ENCODE peak calls at places on chromosomes 16 and 17, in five cellular contexts. One of them, this sample, is unnamed.

GRCh38 chr16:67013238-67013822 is 15.6 kb upstream of the CBFB start:
- DNase-seq in GM13976: peak; percentile 28
- DNase-seq in astrocyte of the cerebellum: no peak
- DNase-seq in kidney: no peak
- DNase-seq in mucosa of descending colon: no peak
- DNase-seq in this sample: no peak

GRCh38 chr17:68509151-68510057 is 2.8 kb upstream of the PRKAR1A start:
- DNase-seq in kidney: no peak
- DNase-seq in astrocyte of the cerebellum: no peak
- DNase-seq in GM13976: no peak
- DNase-seq in mucosa of descending colon: peak; percentile 55
- DNase-seq in this sample: peak; percentile 21

GRCh38 chr16:50599494-50599893 is 51.3 kb downstream of the NKD1 start:
- DNase-seq in GM13976: no peak
- DNase-seq in kidney: no peak
- DNase-seq in astrocyte of the cerebellum: no peak
- DNase-seq in mucosa of descending colon: no peak
- DNase-seq in this sample: no peak

GRCh38 chr17:6496636-6497441 is 52.6 kb downstream of the PIMREG start:
- DNase-seq in GM13976: no peak
- DNase-seq in astrocyte of the cerebellum: no peak
- DNase-seq in kidney: peak; percentile 43
- DNase-seq in mucosa of descending colon: no peak
- DNase-seq in this sample: no peak

GRCh38 chr17:75475851-75476250 is 19.4 kb downstream of the TMEM94 start:
- DNase-seq in kidney: peak; percentile 68
- DNase-seq in GM13976: no peak
- DNase-seq in mucosa of descending colon: no peak
- DNase-seq in astrocyte of the cerebellum: no peak
- DNase-seq in this sample: no peak

GRCh38 chr17:56866496-56866895 is 32.5 kb downstream of the DGKE start:
- DNase-seq in astrocyte of the cerebellum: no peak
- DNase-seq in mucosa of descending colon: no peak
- DNase-seq in GM13976: no peak
- DNase-seq in kidney: no peak
- DNase-seq in this sample: no peak

GRCh38 chr17:5592382-5592781 is 8.1 kb upstream of the NLRP1 start:
- DNase-seq in astrocyte of the cerebellum: peak; percentile 45
- DNase-seq in GM13976: peak; percentile 59
- DNase-seq in mucosa of descending colon: no peak
- DNase-seq in kidney: no peak
- DNase-seq in this sample: peak; percentile 38

GRCh38 chr17:41792835-41793748 is 6.6 kb upstream of the JUP start:
- DNase-seq in astrocyte of the cerebellum: no peak
- DNase-seq in mucosa of descending colon: peak; percentile 76
- DNase-seq in GM13976: no peak
- DNase-seq in kidney: peak; percentile 94
- DNase-seq in this sample: no peak

GRCh38 chr17:30906101-30906911 is at the start of gene TEFM:
- DNase-seq in kidney: peak; percentile 95
- DNase-seq in astrocyte of the cerebellum: peak; percentile 80
- DNase-seq in GM13976: peak; percentile 93
- DNase-seq in mucosa of descending colon: peak; percentile 90
- DNase-seq in this sample: peak; percentile 88
- TF ChIP-seq CTCF in kidney: no peak
- TF ChIP-seq CTCF in astrocyte of the cerebellum: no peak
- TF ChIP-seq CTCF in GM13976: no peak
- TF ChIP-seq CTCF in mucosa of descending colon: no peak
- TF ChIP-seq CTCF in this sample: no peak

GRCh38 chr16:715448-716249 is 731 bp downstream of the METRN start:
- DNase-seq in mucosa of descending colon: no peak
- DNase-seq in GM13976: peak; percentile 63
- DNase-seq in kidney: no peak
- DNase-seq in astrocyte of the cerebellum: no peak
- DNase-seq in this sample: peak; percentile 69
- TF ChIP-seq CTCF in mucosa of descending colon: no peak
- TF ChIP-seq CTCF in GM13976: peak; percentile 33
- TF ChIP-seq CTCF in kidney: peak; percentile 17
- TF ChIP-seq CTCF in astrocyte of the cerebellum: no peak
- TF ChIP-seq CTCF in this sample: peak; percentile 31

GRCh38 chr16:87321336-87322107 is 4.3 kb upstream of the C16orf95 start:
- DNase-seq in astrocyte of the cerebellum: no peak
- DNase-seq in GM13976: no peak
- DNase-seq in kidney: peak; percentile 31
- DNase-seq in mucosa of descending colon: no peak
- DNase-seq in this sample: no peak
- TF ChIP-seq CTCF in astrocyte of the cerebellum: no peak
- TF ChIP-seq CTCF in GM13976: no peak
- TF ChIP-seq CTCF in kidney: no peak
- TF ChIP-seq CTCF in mucosa of descending colon: no peak
- TF ChIP-seq CTCF in this sample: no peak

DNA sequence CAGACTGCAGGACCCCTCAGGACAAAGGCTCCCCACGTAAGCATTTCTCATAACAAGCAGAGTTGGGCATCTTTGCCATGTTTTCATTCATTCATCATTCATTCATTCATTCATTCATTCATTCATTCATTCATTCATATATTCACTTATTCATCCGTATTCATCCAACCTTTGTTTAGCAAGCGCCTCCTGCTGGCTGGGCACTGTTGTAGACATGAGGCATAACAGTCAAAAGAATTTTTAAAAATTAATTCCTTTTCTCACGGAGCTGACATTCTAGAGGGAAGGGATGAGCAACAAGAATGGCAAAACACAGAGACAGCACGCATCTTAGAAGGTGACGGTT is 351.7 kb upstream of the TNRC6C start:
- DNase-seq in GM13976: no peak
- DNase-seq in astrocyte of the cerebellum: no peak
- DNase-seq in kidney: no peak
- DNase-seq in mucosa of descending colon: peak; percentile 39
- DNase-seq in this sample: no peak
- TF ChIP-seq CTCF in GM13976: no peak
- TF ChIP-seq CTCF in astrocyte of the cerebellum: no peak
- TF ChIP-seq CTCF in kidney: no peak
- TF ChIP-seq CTCF in mucosa of descending colon: no peak
- TF ChIP-seq CTCF in this sample: no peak

GRCh38 chr17:9843152-9844010 is 17.7 kb downstream of the GLP2R start:
- DNase-seq in astrocyte of the cerebellum: no peak
- DNase-seq in kidney: no peak
- DNase-seq in GM13976: no peak
- DNase-seq in mucosa of descending colon: no peak
- DNase-seq in this sample: no peak

GRCh38 chr17:9837551-9838471 is 12.1 kb downstream of the GLP2R start:
- DNase-seq in kidney: no peak
- DNase-seq in astrocyte of the cerebellum: peak; percentile 38
- DNase-seq in GM13976: no peak
- DNase-seq in mucosa of descending colon: peak; percentile 22
- DNase-seq in this sample: no peak

GRCh38 chr17:9844153-9844552 is 18.4 kb downstream of the GLP2R start:
- DNase-seq in kidney: no peak
- DNase-seq in mucosa of descending colon: no peak
- DNase-seq in GM13976: no peak
- DNase-seq in astrocyte of the cerebellum: no peak
- DNase-seq in this sample: no peak

GRCh38 chr17:9842057-9842758 is 16.5 kb downstream of the GLP2R start:
- DNase-seq in GM13976: no peak
- DNase-seq in kidney: no peak
- DNase-seq in mucosa of descending colon: peak; percentile 41
- DNase-seq in astrocyte of the cerebellum: peak; percentile 86
- DNase-seq in this sample: no peak

DNA sequence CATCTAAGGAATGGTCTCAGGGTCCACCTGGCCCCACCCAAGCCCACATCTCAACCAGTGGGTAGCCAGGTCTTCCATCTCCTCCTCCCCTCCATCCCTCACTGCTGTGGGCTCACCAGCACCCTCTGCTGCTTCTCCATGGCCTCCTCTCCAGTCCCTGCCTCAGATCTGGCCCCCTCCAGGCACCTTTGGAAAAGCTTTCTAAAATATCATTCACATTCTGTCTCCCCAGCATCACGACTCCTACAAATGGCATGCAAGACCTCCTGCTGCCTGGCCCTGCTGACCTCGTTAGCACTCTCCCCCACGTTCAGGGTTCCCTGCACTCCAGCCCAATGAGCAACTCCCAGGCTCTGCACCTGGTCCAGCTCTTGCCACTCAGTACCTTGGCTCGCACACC is 13.7 kb downstream of the GLP2R start:
- DNase-seq in GM13976: no peak
- DNase-seq in kidney: no peak
- DNase-seq in mucosa of descending colon: no peak
- DNase-seq in astrocyte of the cerebellum: no peak
- DNase-seq in this sample: no peak
- TF ChIP-seq CTCF in GM13976: no peak
- TF ChIP-seq CTCF in kidney: no peak
- TF ChIP-seq CTCF in mucosa of descending colon: no peak
- TF ChIP-seq CTCF in astrocyte of the cerebellum: peak; percentile 21
- TF ChIP-seq CTCF in this sample: no peak

DNA sequence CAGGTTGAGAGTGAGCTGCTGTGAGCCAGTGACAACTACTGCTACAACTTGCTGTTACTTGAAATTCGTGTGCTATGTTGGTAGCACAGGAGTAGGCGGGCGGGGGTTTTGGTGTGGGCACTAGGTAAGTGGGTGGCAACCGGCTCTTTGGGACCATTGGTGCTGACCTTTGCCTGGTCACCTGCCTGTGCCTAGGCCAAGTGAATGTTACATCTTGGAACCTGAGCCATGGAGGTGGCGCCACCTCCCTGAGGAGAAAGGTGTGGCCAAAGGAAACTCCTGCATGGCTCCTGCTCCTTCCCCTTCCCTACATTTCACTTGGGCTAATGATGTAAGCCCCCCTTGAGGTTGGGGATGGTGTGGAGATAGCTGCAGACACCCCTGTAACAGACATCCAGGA is 25.4 kb upstream of the ARHGAP23 start:
- DNase-seq in astrocyte of the cerebellum: no peak
- DNase-seq in mucosa of descending colon: no peak
- DNase-seq in GM13976: no peak
- DNase-seq in kidney: no peak
- DNase-seq in this sample: no peak
- TF ChIP-seq CTCF in astrocyte of the cerebellum: no peak
- TF ChIP-seq CTCF in mucosa of descending colon: no peak
- TF ChIP-seq CTCF in GM13976: no peak
- TF ChIP-seq CTCF in kidney: no peak
- TF ChIP-seq CTCF in this sample: no peak

GRCh38 chr16:4760221-4760910 is 6.6 kb downstream of the ZNF500 start:
- DNase-seq in mucosa of descending colon: no peak
- DNase-seq in kidney: no peak
- DNase-seq in GM13976: no peak
- DNase-seq in astrocyte of the cerebellum: no peak
- DNase-seq in this sample: no peak
- TF ChIP-seq CTCF in mucosa of descending colon: no peak
- TF ChIP-seq CTCF in kidney: no peak
- TF ChIP-seq CTCF in GM13976: no peak
- TF ChIP-seq CTCF in astrocyte of the cerebellum: no peak
- TF ChIP-seq CTCF in this sample: no peak

This sample was measured in GM20000.